ENCODE peak calls at places on chromosome X, in six cellular contexts. I is IMR-90, Z is mesendoderm, U is neuronal stem cell, K is trophoblast cell, Y is H1. T is an unnamed sample.

GRCh38 chrX:72247206-72247944 is 8.5 kb upstream of the ERCC6L start:
- DNase-seq in I (peak; percentile 27), Z (no peak), U (no peak), K (no peak), Y (no peak), T (no peak)

GRCh38 chrX:122866527-122866926 is 317.6 kb upstream of the GRIA3 start:
- DNase-seq in I (peak; percentile 17), Z (no peak), U (no peak), K (peak; percentile 3), Y (no peak), T (peak; percentile 54)

GRCh38 chrX:135410861-135411627 is 10.7 kb upstream of the SMIM10L2A start:
- DNase-seq in I (no peak), Z (peak; percentile 22), U (no peak), K (no peak), Y (no peak), T (no peak)

GRCh38 chrX:110159865-110160264 is 157.0 kb downstream of the TMEM164 start:
- DNase-seq in I (no peak), Z (no peak), U (no peak), K (no peak), Y (no peak), T (peak; percentile 36)

GRCh38 chrX:21798677-21799219 is 40.7 kb upstream of the MBTPS2 start:
- DNase-seq in I (peak; percentile 28), Z (no peak), U (no peak), K (no peak), Y (no peak), T (peak; percentile 59)

GRCh38 chrX:129876734-129877395 is 29.1 kb upstream of the UTP14A start:
- DNase-seq in I (peak; percentile 29), Z (peak; percentile 71), U (no peak), K (peak; percentile 2), Y (no peak), T (peak; percentile 52)

GRCh38 chrX:11913001-11913400 is 155.0 kb downstream of the MSL3 start:
- DNase-seq in I (no peak), Z (peak; percentile 12), U (no peak), K (no peak), Y (no peak), T (no peak)

GRCh38 chrX:39152106-39152649 is 350.9 kb downstream of the MID1IP1 start:
- DNase-seq in I (no peak), Z (peak; percentile 90), U (peak; percentile 18), K (no peak), Y (peak; percentile 85), T (peak; percentile 12)

GRCh38 chrX:136154998-136155397 is 7.7 kb downstream of the FHL1 start:
- DNase-seq in I (no peak), Z (no peak), U (no peak), K (no peak), Y (no peak), T (no peak)

GRCh38 chrX:54479471-54480122 is 16.4 kb downstream of the FGD1 start:
- DNase-seq in I (no peak), Z (peak; percentile 87), U (no peak), K (no peak), Y (peak; percentile 53), T (peak; percentile 19)

GRCh38 chrX:26442340-26442739 is 226.4 kb downstream of the MAGEB5 start:
- DNase-seq in I (peak; percentile 26), Z (peak; percentile 40), U (peak; percentile 0), K (no peak), Y (no peak), T (no peak)

GRCh38 chrX:10173331-10173900 is 16.6 kb downstream of the CLCN4 start:
- DNase-seq in I (peak; percentile 89), Z (peak; percentile 96), U (peak; percentile 81), K (peak; percentile 73), Y (peak; percentile 60), T (peak; percentile 96)
- H3K4me2 ChIP-seq in I (peak overlapping the region; percentile 2), Z (peak overlapping the region; percentile 20), U (no peak overlapping the region), K (peak overlapping the region; percentile 70), Y (peak overlapping the region; percentile 49), T (peak overlapping the region; percentile 53)

DNA sequence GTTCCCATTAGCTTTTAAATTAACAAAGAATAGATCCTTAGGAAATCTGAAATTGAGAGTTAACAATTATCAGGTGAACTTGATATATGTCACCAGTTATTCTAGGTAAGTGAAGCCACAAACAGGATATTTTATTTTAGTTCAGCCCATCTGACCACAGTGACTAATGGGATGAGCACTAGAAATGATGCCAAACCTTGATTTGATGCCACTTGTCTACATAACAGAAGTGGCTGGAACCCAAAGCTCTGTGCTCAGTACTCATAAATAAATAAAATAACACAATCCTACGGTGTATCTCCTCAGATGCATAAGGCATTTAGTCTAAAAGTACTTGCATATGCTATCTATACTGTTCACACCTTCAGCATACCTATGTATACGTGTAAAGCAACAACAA is 12.2 kb downstream of the SLITRK4 start:
- DNase-seq in I (no peak), Z (no peak), U (no peak), K (no peak), Y (no peak), T (no peak)
- H3K23ac ChIP-seq in I (no peak overlapping the region), Z (no peak overlapping the region), U (no peak overlapping the region), K (no peak overlapping the region), Y (no peak overlapping the region), T (no peak overlapping the region)

DNA sequence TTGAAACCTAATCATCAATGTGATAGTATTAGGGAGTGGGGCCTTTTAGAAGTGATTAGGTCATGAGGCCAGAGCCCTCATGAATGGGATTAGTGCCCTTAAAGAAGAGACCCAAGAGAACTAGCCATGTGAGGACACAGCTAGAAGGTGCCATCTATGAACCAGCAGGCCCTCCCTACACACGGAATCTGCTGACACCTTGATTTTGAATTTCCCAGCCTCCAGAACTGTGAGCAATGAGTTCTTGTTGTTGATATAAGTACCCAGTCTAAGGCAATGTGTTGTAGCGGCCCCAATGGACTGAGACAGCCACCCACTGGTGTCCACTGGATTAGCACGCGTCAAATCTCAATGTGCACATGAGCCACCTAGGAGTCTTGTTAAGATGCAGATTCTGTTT is 8.4 kb upstream of the ADGRG2 start:
- DNase-seq in I (no peak), Z (no peak), U (no peak), K (no peak), Y (no peak), T (no peak)
- H3K36me3 ChIP-seq in I (no peaks in the 10 kb centered on the region), Z (no peaks in the 10 kb centered on the region), U (no peaks in the 10 kb centered on the region), K (no peaks in the 10 kb centered on the region), Y (no peaks in the 10 kb centered on the region), T (no peaks in the 10 kb centered on the region)

GRCh38 chrX:151734446-151734845 is at the start of gene CNGA2:
- DNase-seq in I (no peak), Z (no peak), U (no peak), K (no peak), Y (no peak), T (no peak)

GRCh38 chrX:151738751-151739150 is 4.2 kb downstream of the CNGA2 start:
- DNase-seq in I (no peak), Z (no peak), U (no peak), K (no peak), Y (no peak), T (no peak)

GRCh38 chrX:151736685-151737084 is 2.1 kb downstream of the CNGA2 start:
- DNase-seq in I (no peak), Z (no peak), U (no peak), K (no peak), Y (no peak), T (no peak)

GRCh38 chrX:151737494-151737893 is 2.9 kb downstream of the CNGA2 start:
- DNase-seq in I (no peak), Z (no peak), U (no peak), K (no peak), Y (no peak), T (no peak)

DNA sequence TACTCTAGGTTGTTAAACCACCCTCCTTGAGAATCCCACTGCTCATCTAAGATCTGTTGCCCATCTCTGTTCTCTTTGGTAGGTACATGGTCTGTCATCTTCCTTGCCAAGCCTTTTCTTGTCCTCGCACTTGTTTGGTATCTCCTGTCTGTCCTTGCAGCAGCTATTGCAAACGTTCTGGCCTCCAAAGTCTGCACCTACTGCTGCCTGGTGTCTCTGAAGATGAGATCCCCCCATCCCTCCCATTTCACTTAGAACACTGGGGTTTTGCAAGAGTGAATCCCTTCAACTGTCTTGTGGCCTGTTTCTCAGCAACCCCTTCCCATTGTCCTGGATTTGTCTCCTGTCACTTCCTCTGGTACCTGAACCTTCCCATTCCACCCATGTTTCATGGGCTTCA is 673 bp downstream of the CNGA2 start:
- DNase-seq in I (no peak), Z (no peak), U (no peak), K (no peak), Y (no peak), T (no peak)
- H3K4me2 ChIP-seq in I (no peak overlapping the region), Z (no peak overlapping the region), U (no peak overlapping the region), K (no peak overlapping the region), Y (no peak overlapping the region), T (no peak overlapping the region)

DNA sequence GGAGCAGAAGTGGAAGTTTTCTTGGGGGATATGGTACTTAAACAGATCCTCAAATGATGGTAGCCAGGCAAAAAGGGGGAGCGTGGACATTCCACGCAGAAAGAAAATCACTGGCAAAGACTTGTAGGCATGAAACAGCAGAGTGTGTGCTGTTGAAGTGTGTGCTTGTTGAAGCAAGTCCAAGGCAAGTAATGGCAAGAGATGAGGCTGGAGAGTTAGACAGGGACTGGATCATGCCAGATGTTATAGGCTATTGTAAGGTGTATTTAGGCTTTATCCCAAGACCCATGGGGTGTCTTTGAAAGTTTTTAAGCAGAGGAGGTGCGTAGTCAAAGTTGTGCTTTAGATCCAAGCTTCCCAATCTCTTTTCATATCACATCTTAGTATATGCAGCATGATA is 124.5 kb downstream of the MBNL3 start:
- DNase-seq in I (no peak), Z (no peak), U (no peak), K (no peak), Y (no peak), T (no peak)
- H3K23ac ChIP-seq in I (no peak overlapping the region), Z (no peak overlapping the region), U (no peak overlapping the region), K (no peak overlapping the region), Y (no peak overlapping the region), T (no peak overlapping the region)

T was measured in mesenchymal stem cell.